ENCODE peak calls at places on chromosomes 3 and 15, in ten cellular contexts. T is A549, H is cardiac fibroblast, M is PC-3, F is AG04450, E is brain microvascular endothelial cell, Z is endothelial cell, Y is IMR-90, U is glutamatergic neuron, C is coronary artery. X is an unnamed sample.

GRCh38 chr3:13348671-13349396 is 71.3 kb downstream of the NUP210 start:
- DNase-seq in F (no peak), Y (peak), M (no peak), C (no peak), E (no peak), U (no peak), H (no peak), T (no peak), Z (peak), X (peak)

GRCh38 chr3:172034786-172035685 is 4.3 kb upstream of the FNDC3B start:
- DNase-seq in C (no peak), M (peak), U (no peak), Z (peak), F (no peak), E (no peak), T (no peak), Y (peak), H (peak), X (no peak)

GRCh38 chr15:88580532-88580931 is 34.1 kb upstream of the DET1 start:
- DNase-seq in C (no peak), H (no peak), F (no peak), Y (no peak), Z (no peak), E (no peak), T (no peak), U (no peak), M (no peak), X (no peak)

GRCh38 chr3:182294256-182294655 is 499.0 kb upstream of the ATP11B start:
- DNase-seq in Y (no peak), H (no peak), Z (no peak), C (no peak), U (no peak), E (no peak), M (peak), F (no peak), T (no peak), X (no peak)

GRCh38 chr3:83454353-83454752 is 1504.4 kb upstream of the CADM2 start:
- DNase-seq in U (no peak), F (no peak), E (no peak), H (no peak), Z (no peak), M (no peak), Y (no peak), T (no peak), C (no peak), X (no peak)

GRCh38 chr3:85838921-85839320 is 880.1 kb downstream of the CADM2 start:
- DNase-seq in C (no peak), M (no peak), T (no peak), E (no peak), Z (no peak), H (no peak), F (no peak), U (no peak), Y (no peak), X (no peak)

GRCh38 chr3:25910997-25911396 is 121.1 kb downstream of the OXSM start:
- DNase-seq in E (peak), U (peak), M (peak), Z (no peak), Y (peak), H (peak), F (no peak), T (no peak), C (no peak), X (peak)

GRCh38 chr15:68674975-68675374 is 96.2 kb downstream of the CORO2B start:
- DNase-seq in C (peak), M (no peak), F (no peak), T (no peak), H (peak), E (peak), Z (peak), Y (peak), U (no peak), X (no peak)

GRCh38 chr3:186544281-186544680 is at the start of gene CRYGS:
- DNase-seq in C (no peak), Z (no peak), E (no peak), F (no peak), Y (no peak), M (peak), T (no peak), U (no peak), H (no peak), X (no peak)

GRCh38 chr3:178099885-178100284 is 436.4 kb upstream of the KCNMB2 start:
- DNase-seq in U (no peak), H (no peak), E (no peak), T (no peak), C (no peak), Z (no peak), M (peak), Y (no peak), F (no peak), X (no peak)

GRCh38 chr3:174424656-174425055 is 434.5 kb upstream of the NAALADL2 start:
- DNase-seq in H (no peak), Y (no peak), E (no peak), M (no peak), Z (no peak), C (no peak), F (no peak), U (no peak), T (no peak), X (no peak)

GRCh38 chr15:52343831-52344230 is 48.2 kb upstream of the MYO5C start:
- DNase-seq in M (no peak), H (peak), C (no peak), Z (no peak), E (peak), Y (peak), U (no peak), T (no peak), F (no peak), X (no peak)

GRCh38 chr3:134485075-134485536 is 679 bp downstream of the ANAPC13 start:
- DNase-seq in Z (no peak), C (no peak), T (peak), H (peak), Y (no peak), F (no peak), U (no peak), M (peak), E (no peak), X (no peak)

GRCh38 chr3:46442591-46443530 is 21.8 kb downstream of the LTF start:
- DNase-seq in Z (peak), H (peak), T (peak), Y (no peak), F (peak), C (peak), E (peak), M (no peak), U (no peak), X (peak)

GRCh38 chr3:18047052-18047451 is 304.6 kb upstream of the TBC1D5 start:
- DNase-seq in M (no peak), H (peak), Z (no peak), T (no peak), C (no peak), U (no peak), F (no peak), E (no peak), Y (no peak), X (no peak)

GRCh38 chr3:66398228-66399025 is 102.4 kb downstream of the LRIG1 start:
- DNase-seq in E (no peak), Z (no peak), H (peak), Y (peak), C (peak), M (no peak), T (no peak), U (no peak), F (peak), X (no peak)

GRCh38 chr15:75202251-75203016 is 752 bp downstream of the C15orf39 start:
- DNase-seq in H (peak), E (peak), Y (peak), U (peak), T (peak), Z (peak), F (peak), C (peak), M (peak), X (peak)

GRCh38 chr15:82111918-82112317 is 66.1 kb upstream of the MEX3B start:
- DNase-seq in F (no peak), M (no peak), Z (no peak), H (no peak), U (no peak), C (no peak), E (no peak), T (no peak), Y (no peak), X (no peak)

GRCh38 chr15:76996526-76997401 is 1.8 kb downstream of the PSTPIP1 start:
- DNase-seq in T (no peak), Y (peak), M (peak), C (no peak), F (no peak), H (peak), Z (no peak), U (peak), E (no peak), X (no peak)

GRCh38 chr3:18444597-18445420 is 19.7 kb upstream of the SATB1 start:
- DNase-seq in Y (peak), Z (peak), M (peak), F (no peak), H (peak), T (peak), E (no peak), C (peak), U (peak), X (peak)

GRCh38 chr15:73002509-73002908 is 49.8 kb upstream of the NEO1 start:
- DNase-seq in Y (peak), M (no peak), E (peak), F (peak), H (peak), C (no peak), T (no peak), Z (no peak), U (no peak), X (no peak)

GRCh38 chr3:71581451-71581980 is 2.0 kb downstream of the FOXP1 start:
- DNase-seq in F (no peak), Z (peak), H (peak), Y (no peak), E (no peak), C (peak), M (peak), U (peak), T (no peak), X (peak)

GRCh38 chr3:96071107-96071506 is 743.3 kb upstream of the EPHA6 start:
- DNase-seq in C (no peak), T (no peak), F (no peak), E (no peak), Y (no peak), Z (no peak), U (no peak), H (no peak), M (no peak), X (no peak)

GRCh38 chr3:115120597-115120996 is 26.5 kb downstream of the ZBTB20 start:
- DNase-seq in H (no peak), M (no peak), C (no peak), Y (no peak), U (no peak), E (no peak), T (no peak), Z (no peak), F (no peak), X (no peak)

GRCh38 chr3:140078940-140079339 is 144.0 kb downstream of the CLSTN2 start:
- DNase-seq in M (no peak), H (no peak), U (no peak), E (no peak), C (no peak), Z (no peak), Y (no peak), T (no peak), F (no peak), X (no peak)

GRCh38 chr3:44439499-44440295 is 37.8 kb downstream of the ZNF445 start:
- DNase-seq in C (peak), T (no peak), M (no peak), E (peak), F (no peak), U (no peak), Y (peak), H (peak), Z (peak), X (no peak)

GRCh38 chr3:14126017-14126902 is 1.4 kb downstream of the TMEM43 start:
- DNase-seq in E (no peak), Z (no peak), Y (no peak), U (no peak), C (no peak), M (no peak), F (no peak), T (no peak), H (no peak), X (no peak)

GRCh38 chr3:155078959-155079794 is 942 bp upstream of the MME start:
- DNase-seq in F (no peak), E (peak), C (peak), H (peak), M (no peak), Z (no peak), Y (peak), U (no peak), T (no peak), X (no peak)

GRCh38 chr15:73727330-73728018 is 25.7 kb downstream of the INSYN1 start:
- DNase-seq in E (peak), Z (no peak), F (peak), T (peak), U (no peak), C (no peak), Y (peak), M (peak), H (peak), X (no peak)

GRCh38 chr3:50480471-50480870 is 23.0 kb downstream of the CACNA2D2 start:
- DNase-seq in E (no peak), Z (no peak), Y (no peak), M (no peak), F (no peak), H (no peak), T (no peak), U (no peak), C (no peak), X (no peak)

GRCh38 chr3:172582712-172583111 is 59.5 kb upstream of the TNFSF10 start:
- DNase-seq in F (no peak), C (no peak), M (peak), E (no peak), H (peak), U (no peak), Z (no peak), Y (peak), T (no peak), X (no peak)

GRCh38 chr3:9947025-9947995 is 4.9 kb downstream of the PRRT3 start:
- DNase-seq in Y (peak), T (peak), F (no peak), Z (peak), E (peak), M (peak), C (peak), H (peak), U (peak), X (peak)

GRCh38 chr15:57751177-57751800 is 44.8 kb downstream of the POLR2M start:
- DNase-seq in T (peak), C (no peak), F (peak), Y (peak), H (peak), E (peak), Z (peak), M (peak), U (no peak), X (no peak)
- TF ChIP-seq CTCF in T (peak), C (peak), F (peak), Y (peak), H (peak), E (peak), Z (no peak), M (peak), U (no peak), X (peak)

GRCh38 chr3:38117163-38117716 is 19.7 kb downstream of the ACAA1 start:
- DNase-seq in Y (no peak), F (no peak), C (no peak), M (peak), Z (no peak), H (no peak), E (no peak), T (no peak), U (no peak), X (no peak)

GRCh38 chr3:38117748-38118420 is 19.0 kb downstream of the ACAA1 start:
- DNase-seq in C (no peak), Y (peak), U (peak), Z (peak), T (peak), F (peak), H (peak), E (peak), M (peak), X (peak)

GRCh38 chr3:38114875-38115644 is 21.9 kb downstream of the ACAA1 start:
- DNase-seq in Z (no peak), H (no peak), E (no peak), F (no peak), U (no peak), Y (no peak), M (no peak), T (no peak), C (peak), X (no peak)

GRCh38 chr3:38115645-38116427 is 21.1 kb downstream of the ACAA1 start:
- DNase-seq in H (no peak), M (no peak), T (no peak), E (no peak), Y (no peak), F (no peak), C (peak), U (no peak), Z (no peak), X (no peak)

DNA sequence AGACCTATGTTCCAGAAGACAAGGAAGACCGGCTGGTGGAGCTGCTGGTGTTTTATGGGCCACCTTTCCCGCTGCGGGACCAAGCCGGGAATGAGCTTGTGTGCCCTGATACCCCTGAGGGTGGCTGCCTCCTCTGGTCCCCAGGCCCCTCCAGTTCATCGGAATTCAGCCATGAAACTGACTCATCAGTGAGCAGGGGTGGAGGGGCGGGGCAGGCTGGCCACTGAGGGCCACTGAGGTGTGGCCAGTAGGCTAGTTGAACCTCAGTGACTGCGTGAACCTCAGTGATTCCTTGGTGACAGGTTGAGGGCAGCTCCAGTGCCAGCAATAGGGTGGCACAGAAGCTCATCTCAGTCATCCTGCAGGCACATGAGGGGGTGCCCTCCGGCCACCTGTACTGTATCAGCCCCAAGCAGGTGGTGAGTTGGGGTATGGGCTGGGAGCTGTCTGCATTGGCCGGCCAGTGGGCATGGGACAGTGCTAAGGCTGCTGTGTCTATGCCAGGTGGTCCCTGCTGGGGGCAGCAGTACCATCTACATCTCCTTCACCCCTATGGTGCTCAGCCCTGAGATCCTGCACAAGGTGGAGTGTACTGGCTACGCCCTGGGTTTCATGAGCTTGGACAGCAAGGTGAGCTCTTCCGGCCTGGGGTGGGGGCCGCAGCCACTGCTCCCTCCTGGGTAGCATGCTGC is 20.3 kb downstream of the ACAA1 start:
- DNase-seq in H (no peak), U (no peak), C (peak), Z (no peak), E (no peak), F (no peak), M (peak), T (no peak), Y (no peak), X (no peak)
- TF ChIP-seq CTCF in H (no peak), U (no peak), C (no peak), Z (no peak), E (peak), F (no peak), M (no peak), T (no peak), Y (no peak), X (no peak)

GRCh38 chr3:142225885-142226215 is 465 bp upstream of the GK5 start:
- DNase-seq in U (no peak), C (no peak), Z (no peak), E (no peak), T (no peak), Y (no peak), M (no peak), H (no peak), F (no peak), X (no peak)

GRCh38 chr3:142226474-142226873 is 1.1 kb upstream of the GK5 start:
- DNase-seq in C (no peak), E (no peak), M (no peak), T (peak), F (no peak), Z (no peak), U (no peak), H (no peak), Y (no peak), X (no peak)

GRCh38 chr3:142223282-142223681 is 2.1 kb downstream of the GK5 start:
- DNase-seq in U (no peak), M (no peak), Z (no peak), C (no peak), F (no peak), Y (no peak), H (no peak), E (no peak), T (no peak), X (no peak)

GRCh38 chr3:142228964-142229363 is 3.6 kb upstream of the GK5 start:
- DNase-seq in M (peak), F (no peak), H (no peak), T (no peak), Z (no peak), C (no peak), U (no peak), Y (no peak), E (no peak), X (no peak)

GRCh38 chr3:142224482-142225072 is 808 bp downstream of the GK5 start:
- DNase-seq in C (no peak), T (no peak), H (peak), M (no peak), F (no peak), Z (no peak), Y (no peak), E (no peak), U (no peak), X (no peak)
- TF ChIP-seq CTCF in C (no peak), T (no peak), H (no peak), M (no peak), F (no peak), Z (no peak), Y (no peak), E (no peak), U (no peak), X (no peak)

DNA sequence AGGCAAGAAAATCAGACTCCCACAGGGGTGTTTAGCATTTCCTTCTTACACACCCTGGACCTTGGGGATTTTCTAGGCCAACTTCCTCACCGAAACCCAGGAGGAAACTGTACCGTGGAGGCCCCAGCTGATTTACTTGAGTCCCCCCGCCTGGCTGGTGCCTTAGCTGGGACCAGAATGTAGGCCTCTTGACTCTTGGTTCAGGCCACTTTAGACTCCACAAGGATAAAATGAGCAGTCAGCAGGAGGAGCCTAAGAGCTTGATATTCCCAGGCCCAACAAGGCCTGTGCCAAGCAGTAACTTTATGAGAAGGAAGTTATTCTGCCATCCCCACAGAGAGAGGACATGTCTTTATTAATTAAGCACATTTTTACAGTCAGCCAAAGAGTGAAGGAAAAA is 4.6 kb upstream of the APBA2 start:
- DNase-seq in H (peak), C (no peak), U (no peak), Z (no peak), M (peak), Y (peak), E (no peak), T (no peak), F (no peak), X (no peak)
- TF ChIP-seq CTCF in H (no peak), C (no peak), U (no peak), Z (no peak), M (peak), Y (peak), E (peak), T (peak), F (peak), X (no peak)

DNA sequence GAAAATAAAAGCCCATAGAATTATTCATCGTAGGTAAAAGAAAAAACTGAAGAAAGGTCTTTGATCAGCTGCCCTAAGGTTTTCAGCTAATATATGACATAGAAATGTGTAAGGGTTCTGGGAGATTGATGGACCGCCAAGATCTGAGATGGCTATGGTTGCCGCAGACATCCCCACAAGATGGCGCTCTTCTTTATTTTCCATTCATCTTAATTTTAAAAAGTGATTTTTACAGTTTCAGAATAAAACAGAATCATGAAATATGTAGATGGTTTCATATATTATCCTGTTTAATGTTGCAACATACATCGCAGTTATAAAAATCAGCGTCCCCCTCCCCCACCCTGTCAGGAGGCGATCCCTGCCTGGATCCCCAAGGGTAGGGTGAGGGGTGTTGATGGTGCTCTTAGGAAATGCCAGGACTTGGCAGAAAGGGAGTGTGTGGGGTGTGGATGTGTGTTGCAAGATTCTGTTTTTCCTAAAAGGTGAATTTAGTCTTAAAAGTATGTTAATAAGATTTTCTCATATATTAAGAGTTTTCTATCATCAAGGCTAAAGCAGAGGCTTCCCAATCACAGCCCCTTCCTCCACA is 68.8 kb downstream of the ANXA2 start:
- DNase-seq in Z (peak), Y (peak), E (peak), U (peak), T (no peak), M (peak), C (no peak), F (no peak), H (peak), X (peak)
- TF ChIP-seq CTCF in Z (peak), Y (peak), E (peak), U (peak), T (peak), M (peak), C (peak), F (peak), H (peak), X (peak)

X was measured in nephron progenitor cell.